ENCODE peak calls at places on chromosomes 4 and X, in seven cellular contexts. I is IMR-90, R is HCT116, C is ovary, F is A549, E is GM12892, S is suprapubic skin. A is an unnamed sample.

GRCh38 chr4:40316333-40316781 is 18.8 kb upstream of the CHRNA9 start:
- DNase-seq in E (no peak), S (no peak), I (peak), R (no peak), C (no peak), F (no peak), A (no peak)

GRCh38 chr4:156672492-156672891 is 299.1 kb downstream of the PDGFC start:
- DNase-seq in E (no peak), I (no peak), S (no peak), C (no peak), R (no peak), F (no peak), A (no peak)

GRCh38 chr4:155777971-155778710 is 19.3 kb downstream of the GUCY1B1 start:
- DNase-seq in R (no peak), S (no peak), F (no peak), E (no peak), I (peak), C (no peak), A (no peak)

GRCh38 chr4:59553739-59554126 is 1646.4 kb upstream of the ADGRL3 start:
- DNase-seq in S (no peak), C (no peak), F (peak), I (no peak), R (no peak), E (no peak), A (no peak)

GRCh38 chr4:132992686-132993085 is 156.4 kb upstream of the PCDH10 start:
- DNase-seq in R (no peak), S (no peak), C (no peak), I (no peak), F (no peak), E (no peak), A (no peak)

GRCh38 chrX:133986008-133986683 is 752 bp upstream of the GPC3 start:
- DNase-seq in R (no peak), S (no peak), E (no peak), I (no peak), C (no peak), F (no peak), A (no peak)

GRCh38 chr4:1244081-1244977 is 4.6 kb downstream of the CTBP1 start:
- DNase-seq in C (peak), I (no peak), E (no peak), R (no peak), F (no peak), S (peak), A (no peak)

GRCh38 chrX:46574337-46574940 is 874 bp downstream of the CHST7 start:
- DNase-seq in I (no peak), S (peak), C (peak), R (no peak), F (no peak), E (no peak), A (no peak)

GRCh38 chr4:5635826-5636196 is 72.5 kb downstream of the EVC2 start:
- DNase-seq in R (no peak), S (no peak), I (peak), E (no peak), F (no peak), C (no peak), A (peak)

GRCh38 chrX:133542476-133542875 is 127.2 kb upstream of the GPC4 start:
- DNase-seq in E (no peak), I (no peak), C (no peak), S (no peak), R (no peak), F (no peak), A (no peak)

GRCh38 chr4:84915396-84915780 is 51.1 kb downstream of the WDFY3 start:
- DNase-seq in E (no peak), C (no peak), R (no peak), F (no peak), I (peak), S (no peak), A (no peak)

GRCh38 chrX:40151211-40152172 is 53.7 kb upstream of the BCOR start:
- DNase-seq in I (no peak), E (no peak), S (no peak), R (no peak), F (no peak), C (peak), A (no peak)

GRCh38 chr4:85500110-85500867 is 25.3 kb downstream of the ARHGAP24 start:
- DNase-seq in I (no peak), F (no peak), E (no peak), C (no peak), R (no peak), S (no peak), A (no peak)

GRCh38 chr4:175234162-175234561 is 316.0 kb downstream of the ADAM29 start:
- DNase-seq in R (no peak), C (no peak), S (no peak), E (no peak), F (no peak), I (no peak), A (no peak)

DNA sequence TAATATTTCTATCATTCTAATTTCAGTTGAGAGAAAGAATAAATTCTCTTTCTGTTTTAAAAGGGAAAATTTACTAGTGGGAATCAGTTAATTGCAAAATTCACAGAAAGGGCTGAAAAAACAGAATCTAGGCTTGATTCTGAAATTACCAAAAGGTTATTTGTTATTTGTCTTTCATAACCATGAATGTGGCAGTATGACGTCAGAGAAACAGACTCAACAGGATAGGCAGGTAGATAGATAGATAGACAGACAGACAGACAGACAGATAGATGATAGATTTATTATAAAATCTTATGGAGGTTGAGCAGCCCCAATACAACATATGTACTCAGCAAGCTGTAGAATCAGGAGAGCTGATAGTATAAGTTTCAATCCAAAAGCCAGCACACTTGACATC is 311.0 kb downstream of the ADAM29 start:
- DNase-seq in I (no peak), S (no peak), C (no peak), R (no peak), E (no peak), F (no peak), A (no peak)
- TF ChIP-seq POLR2A in I (no peak), S (no peak), C (no peak), R (no peak), E (no peak), F (no peak), A (no peak)

GRCh38 chr4:185425600-185426352 is at the start of gene UFSP2:
- DNase-seq in R (peak), F (peak), I (peak), E (peak), C (peak), S (peak), A (peak)
- TF ChIP-seq POLR2A in R (no peak), F (peak), I (peak), E (no peak), C (peak), S (no peak), A (peak)

DNA sequence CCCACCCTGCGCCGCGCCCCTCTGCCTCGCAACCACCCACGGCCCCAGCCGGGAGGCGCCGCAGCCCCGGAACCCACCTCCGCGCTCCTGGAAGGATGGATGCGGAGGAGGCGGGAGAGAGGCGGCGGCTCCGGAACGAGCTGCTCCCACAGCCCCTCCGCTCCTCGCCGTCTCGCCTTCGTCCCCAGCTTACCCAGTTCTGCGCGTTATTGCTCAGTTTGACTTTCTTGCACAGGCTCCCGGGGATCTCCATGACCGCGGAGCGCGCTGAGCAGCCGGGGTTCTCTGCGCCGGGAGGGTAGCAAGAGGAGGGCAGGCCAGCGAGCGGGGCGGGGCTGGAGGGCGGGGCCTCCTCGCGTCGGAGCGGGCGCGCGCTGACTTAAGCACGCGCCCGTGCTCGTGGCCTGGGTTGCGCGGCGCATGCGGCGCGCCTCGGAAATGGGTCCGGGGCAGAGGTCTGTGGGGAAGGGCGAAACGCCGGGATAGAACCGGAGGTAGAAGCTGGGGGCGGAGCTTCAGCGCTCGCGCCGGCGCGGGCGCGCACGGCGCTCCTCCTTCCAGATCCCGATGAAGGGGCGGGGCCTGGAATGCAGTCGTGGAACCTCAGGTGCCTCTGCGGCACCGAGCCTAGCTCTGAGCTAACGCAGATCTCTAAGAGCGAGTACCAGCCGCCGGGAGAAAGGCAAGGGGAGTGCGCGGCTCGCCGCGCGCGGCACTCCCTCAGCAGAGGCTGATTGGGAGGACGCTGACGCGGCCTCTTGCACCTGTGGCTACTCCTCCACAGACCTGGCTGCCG is at the start of gene PAPSS1:
- DNase-seq in E (peak), C (peak), I (peak), F (peak), R (peak), S (peak), A (peak)
- TF ChIP-seq POLR2A in E (peak), C (peak), I (peak), F (peak), R (peak), S (no peak), A (peak)

GRCh38 chrX:103404225-103405008 is 28.1 kb downstream of the BEX3 start:
- DNase-seq in E (no peak), R (peak), I (peak), F (peak), S (no peak), C (peak), A (peak)
- TF ChIP-seq POLR2A in E (no peak), R (no peak), I (peak), F (peak), S (no peak), C (peak), A (no peak)

GRCh38 chrX:54044126-54044876 is at the start of gene PHF8:
- DNase-seq in S (peak), F (peak), I (peak), E (peak), C (peak), R (peak), A (peak)
- TF ChIP-seq POLR2A in S (no peak), F (peak), I (peak), E (peak), C (peak), R (no peak), A (no peak)

DNA sequence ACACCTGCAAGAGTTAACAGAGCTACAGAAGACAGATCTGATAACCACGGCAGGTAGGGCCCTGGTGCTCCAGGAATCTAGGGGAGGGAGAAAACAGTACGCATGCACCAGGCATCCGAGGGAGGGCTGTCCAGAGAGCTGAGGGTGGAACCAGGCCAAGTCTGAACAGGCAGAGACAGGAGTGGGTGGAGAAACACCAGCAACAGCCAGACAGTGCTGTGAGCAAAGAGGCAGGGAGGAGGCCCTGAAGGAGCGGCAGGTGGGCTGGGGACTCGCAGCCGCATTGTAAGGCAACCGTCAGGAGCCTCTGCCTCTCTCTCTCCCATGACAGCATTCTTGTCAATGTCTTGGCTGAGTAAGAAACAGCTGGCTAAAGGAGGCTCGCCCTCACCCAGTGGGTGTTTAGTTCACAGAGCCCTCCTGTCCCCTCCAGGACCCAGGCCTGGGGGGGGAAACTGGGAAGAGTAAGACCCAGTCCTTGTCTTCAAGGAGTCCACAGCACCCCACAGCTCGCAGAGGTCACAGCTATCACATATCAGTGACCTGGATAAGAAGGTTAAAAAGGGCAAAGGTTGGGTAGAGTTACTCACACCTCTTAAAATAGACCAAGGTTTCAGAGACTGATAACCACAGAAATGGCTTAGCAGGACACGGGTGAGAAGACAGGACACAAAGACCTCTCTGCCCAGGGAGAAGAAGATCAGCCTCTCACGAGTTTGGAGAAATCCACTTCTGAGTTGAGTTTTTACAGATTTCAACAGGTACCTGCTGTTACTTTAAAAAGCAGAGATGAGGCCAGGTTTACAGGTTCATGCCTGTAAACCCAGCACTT is 10.5 kb downstream of the ACSL1 start:
- DNase-seq in F (peak), S (peak), C (peak), I (peak), E (peak), R (peak), A (peak)
- TF ChIP-seq POLR2A in F (no peak), S (no peak), C (no peak), I (no peak), E (peak), R (no peak), A (no peak)

GRCh38 chr4:160318567-160319220 is 1215.8 kb downstream of the RAPGEF2 start:
- DNase-seq in I (no peak), C (no peak), S (no peak), R (peak), E (no peak), F (no peak), A (no peak)

GRCh38 chr4:160319868-160320260 is 1217.0 kb downstream of the RAPGEF2 start:
- DNase-seq in C (no peak), R (no peak), E (no peak), I (no peak), S (no peak), F (no peak), A (no peak)

GRCh38 chr4:160319221-160319867 is 1216.5 kb downstream of the RAPGEF2 start:
- DNase-seq in R (peak), E (no peak), I (no peak), S (no peak), C (no peak), F (peak), A (peak)

DNA sequence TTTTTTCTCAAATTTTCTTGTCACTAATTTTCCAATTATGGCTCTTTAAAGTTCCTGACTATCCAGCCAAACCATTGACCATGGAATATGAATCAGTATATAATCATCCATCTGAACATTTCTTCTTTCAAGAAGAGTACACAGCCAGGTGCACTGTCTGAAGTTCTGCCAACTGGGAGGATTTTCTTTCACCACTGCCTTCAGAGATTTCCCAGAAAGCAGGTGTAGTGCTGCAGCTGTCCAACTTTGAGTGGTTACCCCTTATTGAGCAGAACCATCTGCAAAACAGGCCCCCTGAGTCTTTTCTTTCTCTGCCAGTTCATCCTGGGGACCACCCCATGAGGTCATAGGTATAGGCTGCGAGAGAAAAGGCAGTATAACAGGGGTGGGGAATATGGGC is 1213.2 kb downstream of the RAPGEF2 start:
- DNase-seq in S (no peak), F (no peak), I (no peak), R (no peak), E (no peak), C (no peak), A (no peak)
- TF ChIP-seq POLR2A in S (no peak), F (no peak), I (no peak), R (no peak), E (no peak), C (no peak), A (no peak)

GRCh38 chr4:139015269-139015947 is at the start of gene NOCT:
- DNase-seq in S (peak), I (peak), E (peak), F (peak), C (peak), R (peak), A (peak)

GRCh38 chr4:139017861-139018260 is 2.3 kb downstream of the NOCT start:
- DNase-seq in R (no peak), E (no peak), I (no peak), F (no peak), C (no peak), S (no peak), A (no peak)

GRCh38 chr4:139015948-139016451 is 419 bp downstream of the NOCT start:
- DNase-seq in E (no peak), R (no peak), S (no peak), I (peak), F (no peak), C (no peak), A (no peak)

GRCh38 chr4:139011220-139011950 is 4.2 kb upstream of the NOCT start:
- DNase-seq in S (no peak), I (no peak), C (no peak), E (no peak), F (no peak), R (no peak), A (no peak)

GRCh38 chr4:139014391-139015268 is 951 bp upstream of the NOCT start:
- DNase-seq in S (no peak), I (peak), C (no peak), F (peak), E (peak), R (peak), A (peak)
- TF ChIP-seq POLR2A in S (no peak), I (no peak), C (no peak), F (no peak), E (no peak), R (no peak), A (no peak)

GRCh38 chr4:17511950-17512795 is at the start of gene QDPR:
- DNase-seq in E (peak), R (peak), F (peak), C (peak), I (peak), S (peak), A (peak)
- TF ChIP-seq POLR2A in E (no peak), R (peak), F (peak), C (no peak), I (no peak), S (no peak), A (peak)